ENCODE peak calls at places on chromosomes 5 and 9, in eight cellular contexts. N is endodermal cell, B is BJ, P is WERI-Rb-1, O is foreskin fibroblast, T is spleen, M is HFF-Myc, W is fibroblast of pulmonary artery. H is an unnamed sample.

GRCh38 chr9:124270504-124271335 is 13.0 kb downstream of the NEK6 start:
- DNase-seq in B (no peak), T (no peak), P (no peak), N (no peak), O (no peak), W (peak), M (no peak), H (no peak)

GRCh38 chr5:10145922-10146321 is 103.8 kb downstream of the ATPSCKMT start:
- DNase-seq in W (peak), B (no peak), O (peak), T (no peak), P (no peak), N (no peak), M (peak), H (peak)

GRCh38 chr9:76247426-76247825 is 146.8 kb downstream of the RFK start:
- DNase-seq in W (no peak), M (no peak), T (no peak), O (no peak), B (no peak), P (no peak), N (no peak), H (no peak)

GRCh38 chr9:93122721-93123221 is 11.3 kb downstream of the NINJ1 start:
- DNase-seq in N (peak), P (no peak), O (no peak), M (no peak), T (peak), B (no peak), W (no peak), H (no peak)

GRCh38 chr9:129839324-129840023 is 4.2 kb downstream of the USP20 start:
- DNase-seq in M (no peak), N (no peak), T (no peak), O (no peak), W (no peak), B (no peak), P (no peak), H (no peak)

GRCh38 chr9:92887880-92888338 is 10.1 kb upstream of the ZNF484 start:
- DNase-seq in T (no peak), B (no peak), P (no peak), N (no peak), O (no peak), M (no peak), W (no peak), H (no peak)

GRCh38 chr9:13033959-13034695 is 245.4 kb downstream of the MPDZ start:
- DNase-seq in O (peak), N (peak), T (no peak), P (peak), B (no peak), M (peak), W (peak), H (no peak)

GRCh38 chr5:89313804-89314588 is 431.0 kb upstream of the MEF2C start:
- DNase-seq in B (peak), O (peak), P (no peak), W (peak), T (no peak), N (no peak), M (peak), H (peak)

GRCh38 chr5:113119271-113119924 is 142.8 kb downstream of the DCP2 start:
- DNase-seq in T (no peak), W (peak), N (no peak), P (no peak), O (peak), M (no peak), B (no peak), H (no peak)

GRCh38 chr9:78826521-78826920 is 529.6 kb downstream of the PSAT1 start:
- DNase-seq in M (peak), B (no peak), P (no peak), O (peak), W (no peak), T (no peak), N (no peak), H (no peak)

GRCh38 chr5:88889165-88890069 is 6.4 kb upstream of the MEF2C start:
- DNase-seq in T (peak), N (peak), W (peak), M (no peak), P (no peak), O (no peak), B (no peak), H (no peak)

GRCh38 chr9:106228861-106229260 is 534.5 kb downstream of the TMEM38B start:
- DNase-seq in M (no peak), O (no peak), P (no peak), B (no peak), N (no peak), W (no peak), T (no peak), H (no peak)

GRCh38 chr5:140041492-140042421 is 1.3 kb downstream of the NRG2 start:
- DNase-seq in T (peak), M (no peak), N (peak), W (peak), B (no peak), O (peak), P (peak), H (no peak)

GRCh38 chr5:139116256-139116655 is 81.9 kb downstream of the SIL1 start:
- DNase-seq in M (no peak), O (no peak), P (peak), T (no peak), W (no peak), N (no peak), B (no peak), H (no peak)

GRCh38 chr5:165495829-165496380 is 1990.5 kb downstream of the MAT2B start:
- DNase-seq in W (peak), N (no peak), M (no peak), T (no peak), P (no peak), B (no peak), O (no peak), H (no peak)

GRCh38 chr5:55223219-55223987 is 3.7 kb downstream of the MCIDAS start:
- DNase-seq in B (no peak), P (no peak), N (peak), W (no peak), M (no peak), T (no peak), O (no peak), H (no peak)

GRCh38 chr5:35198096-35198495 is 32.2 kb downstream of the PRLR start:
- DNase-seq in P (no peak), T (no peak), M (peak), O (peak), W (peak), N (no peak), B (no peak), H (no peak)

GRCh38 chr5:109844148-109844547 is 154.4 kb downstream of the MAN2A1 start:
- DNase-seq in T (no peak), N (no peak), B (no peak), W (no peak), P (no peak), M (no peak), O (no peak), H (no peak)

GRCh38 chr5:39448504-39449128 is 23.8 kb upstream of the DAB2 start:
- DNase-seq in W (no peak), M (no peak), N (no peak), P (no peak), T (no peak), O (no peak), B (no peak), H (no peak)

GRCh38 chr5:140182803-140183367 is 7.9 kb downstream of the CYSTM1 start:
- DNase-seq in W (peak), N (peak), O (peak), T (no peak), B (no peak), M (no peak), P (peak), H (no peak)

GRCh38 chr5:179762079-179762780 is 29.6 kb downstream of the MAML1 start:
- DNase-seq in T (no peak), B (no peak), O (no peak), M (no peak), P (no peak), N (peak), W (no peak), H (no peak)

GRCh38 chr9:112556497-112557085 is 70.0 kb downstream of the KIAA1958 start:
- DNase-seq in N (no peak), T (no peak), M (no peak), O (peak), W (peak), P (no peak), B (peak), H (peak)

GRCh38 chr5:399296-400281 is 43.4 kb upstream of the EXOC3 start:
- DNase-seq in T (peak), M (peak), W (peak), P (peak), O (peak), N (peak), B (peak), H (peak)

GRCh38 chr5:87594566-87594965 is 181.8 kb upstream of the CCNH start:
- DNase-seq in O (no peak), W (no peak), M (no peak), N (no peak), B (no peak), T (no peak), P (no peak), H (no peak)

GRCh38 chr5:6780802-6781391 is 67.7 kb downstream of the TENT4A start:
- DNase-seq in T (no peak), P (peak), M (no peak), O (no peak), N (peak), W (no peak), B (no peak), H (no peak)

GRCh38 chr9:127058645-127059021 is 63.8 kb downstream of the ANGPTL2 start:
- DNase-seq in N (no peak), P (no peak), B (no peak), O (peak), T (no peak), M (peak), W (no peak), H (no peak)

GRCh38 chr5:2190549-2190948 is 307.8 kb upstream of the IRX4 start:
- DNase-seq in B (no peak), T (no peak), O (no peak), W (no peak), P (no peak), M (no peak), N (no peak), H (no peak)

GRCh38 chr5:17156463-17156862 is 61.0 kb upstream of the BASP1 start:
- DNase-seq in T (no peak), W (no peak), N (no peak), M (no peak), P (no peak), B (no peak), O (no peak), H (no peak)

GRCh38 chr5:142073617-142074405 is 34.8 kb upstream of the NDFIP1 start:
- DNase-seq in O (no peak), M (no peak), W (no peak), N (no peak), B (no peak), T (no peak), P (no peak), H (no peak)
- H3K4me3 ChIP-seq in O (no peak), M (no peak), W (no peak), N (no peak), B (no peak), T (no peak), P (no peak), H (no peak)

GRCh38 chr5:180831139-180832080 is 28.8 kb upstream of the MGAT1 start:
- DNase-seq in T (peak), B (peak), W (peak), P (peak), N (peak), M (no peak), O (peak), H (no peak)
- TF ChIP-seq CTCF in T (peak), B (no peak), W (no peak), P (no peak), N (peak), M (no peak), O (no peak), H (peak)

GRCh38 chr9:115114084-115114483 is 3.9 kb downstream of the TNC start:
- DNase-seq in M (no peak), B (no peak), W (no peak), P (no peak), N (no peak), O (no peak), T (no peak), H (no peak)

GRCh38 chr9:115114541-115114940 is 3.4 kb downstream of the TNC start:
- DNase-seq in N (no peak), O (no peak), B (no peak), T (no peak), P (no peak), W (no peak), M (no peak), H (no peak)

GRCh38 chr9:115115117-115115880 is 2.7 kb downstream of the TNC start:
- DNase-seq in O (no peak), W (no peak), M (no peak), B (no peak), N (no peak), P (no peak), T (no peak), H (no peak)

GRCh38 chr9:115116620-115117284 is 1.2 kb downstream of the TNC start:
- DNase-seq in O (no peak), N (no peak), T (no peak), M (no peak), P (no peak), B (no peak), W (no peak), H (no peak)

GRCh38 chr9:115115924-115116323 is 2.0 kb downstream of the TNC start:
- DNase-seq in P (no peak), W (peak), T (no peak), M (no peak), O (peak), N (no peak), B (no peak), H (no peak)
- H3K4me3 ChIP-seq in P (no peak), W (no peak), T (peak), M (peak), O (peak), N (peak), B (peak), H (peak)

GRCh38 chr5:133256276-133256675 is 204.5 kb downstream of the HSPA4 start:
- DNase-seq in W (no peak), B (no peak), M (no peak), O (no peak), T (no peak), N (no peak), P (no peak), H (no peak)

GRCh38 chr5:133257977-133258376 is 206.2 kb downstream of the HSPA4 start:
- DNase-seq in T (no peak), O (no peak), N (no peak), B (no peak), W (no peak), M (no peak), P (no peak), H (no peak)

GRCh38 chr5:133261993-133262392 is 210.2 kb downstream of the HSPA4 start:
- DNase-seq in M (no peak), B (no peak), N (peak), O (no peak), T (no peak), P (no peak), W (no peak), H (no peak)

GRCh38 chr5:133259199-133259997 is 207.6 kb downstream of the HSPA4 start:
- DNase-seq in M (peak), T (no peak), P (no peak), B (no peak), W (no peak), N (no peak), O (no peak), H (no peak)

GRCh38 chr5:133260715-133261114 is 208.9 kb downstream of the HSPA4 start:
- DNase-seq in W (no peak), B (no peak), T (no peak), N (no peak), P (no peak), O (no peak), M (no peak), H (no peak)
- TF ChIP-seq CTCF in W (no peak), B (peak), T (no peak), N (no peak), P (no peak), O (no peak), M (no peak), H (no peak)

GRCh38 chr9:110578575-110578895 is 1.0 kb downstream of the SVEP1 start:
- DNase-seq in O (no peak), T (no peak), M (no peak), B (no peak), N (no peak), P (no peak), W (no peak), H (no peak)
- H3K4me3 ChIP-seq in O (peak), T (peak), M (peak), B (peak), N (peak), P (no peak), W (peak), H (peak)

GRCh38 chr9:69195019-69195418 is 20.9 kb downstream of the TJP2 start:
- DNase-seq in M (no peak), B (no peak), T (no peak), N (no peak), W (no peak), P (no peak), O (no peak), H (no peak)

GRCh38 chr9:69195681-69196080 is 21.6 kb downstream of the TJP2 start:
- DNase-seq in B (no peak), M (no peak), T (no peak), W (no peak), O (no peak), N (no peak), P (no peak), H (no peak)

GRCh38 chr9:69192214-69192613 is 18.1 kb downstream of the TJP2 start:
- DNase-seq in P (no peak), W (no peak), M (no peak), N (no peak), O (no peak), T (no peak), B (no peak), H (no peak)

GRCh38 chr9:69190866-69191672 is 17.0 kb downstream of the TJP2 start:
- DNase-seq in B (no peak), W (no peak), N (no peak), M (no peak), T (no peak), P (no peak), O (no peak), H (no peak)

DNA sequence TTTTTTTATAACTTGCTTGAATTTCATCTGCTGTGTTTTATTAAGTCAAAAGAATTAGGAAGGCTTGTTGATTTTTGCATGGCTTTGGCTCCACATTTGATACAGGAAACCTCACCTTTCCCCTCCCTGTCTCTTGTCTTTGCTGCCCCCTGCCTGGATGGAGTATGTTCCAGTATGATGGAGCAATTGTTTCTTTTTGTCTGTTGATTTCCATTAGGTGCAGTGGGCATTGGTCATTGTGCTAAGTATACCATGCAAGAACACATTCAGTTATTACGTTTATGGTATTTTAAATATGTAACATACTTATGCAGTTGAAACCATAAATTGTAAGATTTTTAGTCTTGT is 19.6 kb downstream of the TJP2 start:
- DNase-seq in B (no peak), T (no peak), O (no peak), W (no peak), M (no peak), P (peak), N (no peak), H (no peak)
- TF ChIP-seq CTCF in B (no peak), T (no peak), O (no peak), W (no peak), M (no peak), P (peak), N (peak), H (no peak)

H was measured in AG04449.